ENCODE peak calls at places on chromosome 16, in five cellular contexts. A, Q, N, V and U are unnamed samples.

GRCh38 chr16:57830890-57831484 is 28.7 kb upstream of the KIFC3 start:
- DNase-seq in A (no peak), Q (no peak), N (no peak), V (no peak), U (peak)

GRCh38 chr16:27401768-27402568 is at the start of gene IL21R:
- DNase-seq in A (no peak), Q (peak), N (peak), V (peak), U (no peak)

GRCh38 chr16:59060212-59060611 is 326.1 kb upstream of the GOT2 start:
- DNase-seq in A (no peak), Q (no peak), N (no peak), V (no peak), U (no peak)

GRCh38 chr16:66483689-66484452 is 56.8 kb downstream of the BEAN1 start:
- DNase-seq in A (peak), Q (peak), N (peak), V (peak), U (peak)

GRCh38 chr16:66408181-66409048 is 18.7 kb upstream of the BEAN1 start:
- DNase-seq in A (no peak), Q (no peak), N (peak), V (peak), U (peak)

GRCh38 chr16:76441886-76442285 is 164.7 kb downstream of the CNTNAP4 start:
- DNase-seq in A (no peak), Q (no peak), N (no peak), V (no peak), U (peak)

GRCh38 chr16:46713634-46714033 is 24.2 kb downstream of the ORC6 start:
- DNase-seq in A (no peak), Q (no peak), N (no peak), V (no peak), U (no peak)

GRCh38 chr16:87809150-87809902 is 43.5 kb upstream of the KLHDC4 start:
- DNase-seq in A (no peak), Q (no peak), N (no peak), V (no peak), U (no peak)

GRCh38 chr16:88301431-88301830 is 81.3 kb upstream of the ZNF469 start:
- DNase-seq in A (no peak), Q (no peak), N (no peak), V (no peak), U (no peak)

GRCh38 chr16:23491490-23492391 is 18.6 kb downstream of the GGA2 start:
- DNase-seq in A (no peak), Q (no peak), N (no peak), V (no peak), U (no peak)

GRCh38 chr16:85286970-85287814 is 174.9 kb upstream of the CIBAR2 start:
- DNase-seq in A (peak), Q (no peak), N (no peak), V (peak), U (no peak)

GRCh38 chr16:2486645-2487516 is 12.0 kb downstream of the TBC1D24 start:
- DNase-seq in A (peak), Q (peak), N (peak), V (peak), U (no peak)

GRCh38 chr16:55399911-55400310 is 75.9 kb downstream of the IRX6 start:
- DNase-seq in A (no peak), Q (no peak), N (no peak), V (no peak), U (no peak)

GRCh38 chr16:27759301-27759871 is 209.4 kb downstream of the KATNIP start:
- DNase-seq in A (no peak), Q (no peak), N (no peak), V (no peak), U (peak)

GRCh38 chr16:50781043-50781442 is 39.2 kb downstream of the CYLD start:
- DNase-seq in A (no peak), Q (no peak), N (no peak), V (no peak), U (peak)

GRCh38 chr16:15885560-15886001 is 2.8 kb downstream of the CEP20 start:
- DNase-seq in A (no peak), Q (no peak), N (no peak), V (no peak), U (no peak)

GRCh38 chr16:70302745-70303144 is 3.8 kb downstream of the DDX19B start:
- DNase-seq in A (no peak), Q (no peak), N (no peak), V (no peak), U (no peak)

GRCh38 chr16:88770459-88771293 is 14.3 kb downstream of the PIEZO1 start:
- DNase-seq in A (no peak), Q (no peak), N (no peak), V (peak), U (peak)

GRCh38 chr16:74568961-74569631 is 37.8 kb downstream of the GLG1 start:
- DNase-seq in A (no peak), Q (no peak), N (no peak), V (no peak), U (no peak)

GRCh38 chr16:17211797-17212196 is 259.0 kb downstream of the XYLT1 start:
- DNase-seq in A (peak), Q (no peak), N (peak), V (no peak), U (peak)

GRCh38 chr16:11679941-11680911 is 12.0 kb downstream of the SNN start:
- DNase-seq in A (no peak), Q (no peak), N (no peak), V (no peak), U (no peak)

GRCh38 chr16:83717814-83718213 is 90.0 kb upstream of the HSBP1 start:
- DNase-seq in A (no peak), Q (no peak), N (no peak), V (no peak), U (peak)

GRCh38 chr16:47519037-47519436 is 57.9 kb downstream of the PHKB start:
- DNase-seq in A (no peak), Q (no peak), N (no peak), V (no peak), U (no peak)

GRCh38 chr16:29729116-29729521 is 16.7 kb downstream of the C16orf54 start:
- DNase-seq in A (peak), Q (no peak), N (no peak), V (peak), U (peak)

GRCh38 chr16:12538667-12539081 is 265.0 kb downstream of the CPPED1 start:
- DNase-seq in A (peak), Q (no peak), N (no peak), V (no peak), U (no peak)

GRCh38 chr16:83068686-83069085 is 441.9 kb downstream of the CDH13 start:
- DNase-seq in A (peak), Q (no peak), N (no peak), V (peak), U (no peak)

GRCh38 chr16:7316266-7316888 is 16.3 kb upstream of the RBFOX1 start:
- DNase-seq in A (no peak), Q (no peak), N (no peak), V (peak), U (no peak)

GRCh38 chr16:58499615-58500328 is at the start of gene NDRG4:
- DNase-seq in A (peak), Q (no peak), N (peak), V (peak), U (peak)

GRCh38 chr16:16788004-16788403 is 409.1 kb downstream of the NPIPA7 start:
- DNase-seq in A (no peak), Q (no peak), N (no peak), V (no peak), U (peak)

GRCh38 chr16:87626401-87626800 is 24.1 kb downstream of the JPH3 start:
- DNase-seq in A (no peak), Q (no peak), N (no peak), V (no peak), U (no peak)

GRCh38 chr16:56478228-56479049 is 27.1 kb downstream of the OGFOD1 start:
- DNase-seq in A (no peak), Q (no peak), N (no peak), V (no peak), U (no peak)

GRCh38 chr16:83996481-83997252 is 28.6 kb downstream of the NECAB2 start:
- DNase-seq in A (no peak), Q (no peak), N (no peak), V (no peak), U (peak)

GRCh38 chr16:23807028-23807427 is 28.8 kb upstream of the PRKCB start:
- DNase-seq in A (no peak), Q (no peak), N (no peak), V (no peak), U (no peak)

GRCh38 chr16:69114976-69115355 is 9.5 kb downstream of the HAS3 start:
- DNase-seq in A (no peak), Q (no peak), N (no peak), V (no peak), U (no peak)

GRCh38 chr16:30473231-30474061 is 904 bp downstream of the ITGAL start:
- DNase-seq in A (no peak), Q (no peak), N (peak), V (no peak), U (no peak)

GRCh38 chr16:81137012-81137335 is 40.8 kb upstream of the GCSH start:
- DNase-seq in A (no peak), Q (no peak), N (no peak), V (peak), U (no peak)

GRCh38 chr16:89122322-89122831 is 28.7 kb downstream of the ACSF3 start:
- DNase-seq in A (no peak), Q (peak), N (peak), V (peak), U (no peak)

GRCh38 chr16:17447273-17447672 is 23.5 kb downstream of the XYLT1 start:
- DNase-seq in A (no peak), Q (no peak), N (no peak), V (no peak), U (no peak)

GRCh38 chr16:67398546-67399217 is 5.4 kb upstream of the TPPP3 start:
- DNase-seq in A (no peak), Q (no peak), N (no peak), V (no peak), U (no peak)

GRCh38 chr16:58049697-58050185 is 24.2 kb downstream of the MMP15 start:
- DNase-seq in A (no peak), Q (no peak), N (no peak), V (no peak), U (no peak)